ENCODE peak calls at places on chromosomes 12 and 14, in eight cellular contexts. O is NCI-H1092 treated with DMSO at 0.1 percent for 48 hours; E is left ventricle myocardium inferior; D is ELF-1; B is PC-3; X is activated T-cell treated with anti-CD3 and anti-CD28 coated beads, Interleukin-2, amount 50 U/mL, for 72 hours; N is nucleus accumbens; K is NCI-H345. A is an unnamed sample.

GRCh38 chr12:11769723-11770514 is 120.4 kb downstream of the ETV6 start:
- DNase-seq in O (no peak), E (no peak), D (no peak), B (no peak), X (no peak), N (no peak), K (no peak), A (no peak)

GRCh38 chr12:132502149-132502881 is 12.4 kb downstream of the FBRSL1 start:
- DNase-seq in O (no peak), E (no peak), D (peak; percentile 73), B (no peak), X (no peak), N (no peak), K (no peak), A (no peak)

GRCh38 chr14:100864960-100865681 is 38.4 kb downstream of the RTL1 start:
- DNase-seq in O (no peak), E (peak; percentile 8), D (no peak), B (peak; percentile 42), X (no peak), N (no peak), K (no peak), A (no peak)

GRCh38 chr12:32893458-32893857 is 3.1 kb downstream of the PKP2 start:
- DNase-seq in O (no peak), E (no peak), D (no peak), B (no peak), X (no peak), N (no peak), K (no peak), A (no peak)

GRCh38 chr14:51816031-51816430 is 44.4 kb upstream of the GNG2 start:
- DNase-seq in O (no peak), E (no peak), D (no peak), B (no peak), X (no peak), N (no peak), K (no peak), A (no peak)

GRCh38 chr12:25254271-25254880 is 3.6 kb upstream of the KRAS start:
- DNase-seq in O (no peak), E (no peak), D (peak; percentile 19), B (no peak), X (no peak), N (no peak), K (no peak), A (no peak)

GRCh38 chr12:39403376-39403775 is 39.5 kb downstream of the KIF21A start:
- DNase-seq in O (no peak), E (no peak), D (no peak), B (no peak), X (no peak), N (no peak), K (no peak), A (no peak)

GRCh38 chr12:6691473-6691872 is 2.3 kb upstream of the ZNF384 start:
- DNase-seq in O (no peak), E (no peak), D (no peak), B (no peak), X (no peak), N (no peak), K (no peak), A (no peak)

GRCh38 chr12:44581642-44582242 is 294.4 kb downstream of the NELL2 start:
- DNase-seq in O (no peak), E (no peak), D (peak; percentile 8), B (no peak), X (no peak), N (no peak), K (no peak), A (no peak)

GRCh38 chr12:96060041-96060440 is 24.7 kb upstream of the LTA4H start:
- DNase-seq in O (no peak), E (no peak), D (no peak), B (no peak), X (no peak), N (no peak), K (no peak), A (no peak)

GRCh38 chr12:69330475-69331473 is 17.4 kb upstream of the LYZ start:
- DNase-seq in O (peak; percentile 58), E (no peak), D (peak; percentile 74), B (peak; percentile 38), X (peak; percentile 58), N (no peak), K (no peak), A (no peak)

A was measured in NCI-H748 treated with DMSO at 0.1 percent for 48 hours.